ENCODE peak calls at places on chromosomes 11 and 22, in ten cellular contexts. Y is astrocyte; R is CD8-positive, alpha-beta T cell; E is Peyer's patch; G is heart left ventricle; P is RWPE2; N is lung; C is esophagus squamous epithelium; V is mesenchymal stem cell; S is SK-N-SH. Z is an unnamed sample. For H3K4me1, the result is how much of the 10 kb centered on the place peaks cover.

GRCh38 chr11:6737872-6738466 is 33.8 kb downstream of the OR2AG2 start:
- DNase-seq in P (no peak), V (peak), S (peak), C (no peak), Y (peak), R (peak), E (no peak), N (peak), G (no peak), Z (peak)

GRCh38 chr22:49291781-49292180 is 535.9 kb downstream of the BRD1 start:
- DNase-seq in G (no peak), P (no peak), S (no peak), V (no peak), E (no peak), N (no peak), R (no peak), C (no peak), Y (no peak), Z (no peak)

GRCh38 chr11:12052676-12053605 is 44.5 kb upstream of the DKK3 start:
- DNase-seq in E (no peak), S (no peak), R (no peak), V (no peak), P (no peak), G (no peak), Y (no peak), N (no peak), C (no peak), Z (no peak)

GRCh38 chr22:44408227-44409192 is 89.5 kb downstream of the RTL6 start:
- DNase-seq in P (no peak), C (no peak), R (no peak), G (no peak), Y (no peak), S (no peak), E (peak), N (no peak), V (no peak), Z (no peak)

GRCh38 chr11:1547467-1548098 is 24.5 kb downstream of the DUSP8 start:
- DNase-seq in G (no peak), S (no peak), C (no peak), Y (no peak), P (no peak), R (no peak), V (no peak), N (no peak), E (no peak), Z (no peak)

GRCh38 chr11:88341852-88342251 is 4.3 kb upstream of the CTSC start:
- DNase-seq in Y (no peak), V (no peak), E (no peak), R (no peak), G (no peak), S (no peak), P (no peak), C (no peak), N (no peak), Z (no peak)

GRCh38 chr11:2137202-2138071 is 1.8 kb downstream of the IGF2 start:
- DNase-seq in S (peak), R (no peak), Y (peak), E (no peak), P (no peak), C (no peak), G (peak), N (peak), V (peak), Z (no peak)

GRCh38 chr11:66363805-66364535 is 7.6 kb downstream of the SLC29A2 start:
- DNase-seq in S (peak), N (peak), R (peak), G (no peak), E (peak), P (no peak), Y (no peak), C (no peak), V (no peak), Z (no peak)

GRCh38 chr11:126464796-126465195 is 109.3 kb downstream of the ST3GAL4 start:
- DNase-seq in S (no peak), G (no peak), R (no peak), Y (no peak), P (no peak), E (no peak), N (no peak), C (no peak), V (no peak), Z (no peak)

GRCh38 chr11:17259931-17260499 is 16.5 kb upstream of the NUCB2 start:
- DNase-seq in R (no peak), P (no peak), G (no peak), S (no peak), E (no peak), C (no peak), N (no peak), Y (no peak), V (no peak), Z (no peak)

GRCh38 chr11:129951201-129951882 is 51.3 kb downstream of the PRDM10 start:
- DNase-seq in G (no peak), E (no peak), V (no peak), P (no peak), R (no peak), Y (no peak), S (no peak), N (no peak), C (no peak), Z (no peak)

GRCh38 chr11:63767415-63768231 is 952 bp downstream of the ZFTA start:
- DNase-seq in Y (peak), G (peak), V (peak), E (peak), R (peak), N (peak), C (no peak), S (peak), P (peak), Z (no peak)

GRCh38 chr11:19160839-19161238 is 40.9 kb downstream of the CSRP3 start:
- DNase-seq in R (no peak), N (no peak), S (no peak), E (no peak), G (no peak), P (no peak), C (no peak), Y (no peak), V (no peak), Z (no peak)

GRCh38 chr11:82719316-82719715 is 14.3 kb downstream of the FAM181B start:
- DNase-seq in C (no peak), R (no peak), E (no peak), G (no peak), S (no peak), V (no peak), Y (no peak), P (no peak), N (no peak), Z (no peak)

GRCh38 chr11:8363924-8364323 is 100.2 kb upstream of the LMO1 start:
- DNase-seq in R (no peak), Y (no peak), S (no peak), G (no peak), N (no peak), E (no peak), V (no peak), C (no peak), P (peak), Z (no peak)

GRCh38 chr11:124748481-124749338 is 3.3 kb downstream of the VSIG2 start:
- DNase-seq in G (no peak), P (no peak), R (no peak), V (no peak), Y (no peak), N (no peak), C (no peak), E (no peak), S (no peak), Z (no peak)

GRCh38 chr22:49188091-49188490 is 639.6 kb downstream of the BRD1 start:
- DNase-seq in G (no peak), Y (no peak), S (no peak), V (no peak), E (peak), C (no peak), P (no peak), R (no peak), N (no peak), Z (no peak)

GRCh38 chr22:29626497-29627195 is 23.2 kb downstream of the NF2 start:
- DNase-seq in Y (peak), R (no peak), V (peak), N (no peak), E (no peak), S (no peak), P (no peak), C (no peak), G (no peak), Z (no peak)

GRCh38 chr22:29623059-29623458 is 19.6 kb downstream of the NF2 start:
- DNase-seq in P (no peak), Y (no peak), N (no peak), E (no peak), R (no peak), V (no peak), C (no peak), G (no peak), S (no peak), Z (no peak)

GRCh38 chr22:29621761-29622526 is 18.5 kb downstream of the NF2 start:
- DNase-seq in E (no peak), P (no peak), G (no peak), C (no peak), N (no peak), Y (peak), R (no peak), V (peak), S (no peak), Z (no peak)

GRCh38 chr22:29625090-29625825 is 21.8 kb downstream of the NF2 start:
- DNase-seq in E (no peak), S (peak), R (peak), G (no peak), C (no peak), N (peak), P (no peak), V (peak), Y (peak), Z (no peak)

DNA sequence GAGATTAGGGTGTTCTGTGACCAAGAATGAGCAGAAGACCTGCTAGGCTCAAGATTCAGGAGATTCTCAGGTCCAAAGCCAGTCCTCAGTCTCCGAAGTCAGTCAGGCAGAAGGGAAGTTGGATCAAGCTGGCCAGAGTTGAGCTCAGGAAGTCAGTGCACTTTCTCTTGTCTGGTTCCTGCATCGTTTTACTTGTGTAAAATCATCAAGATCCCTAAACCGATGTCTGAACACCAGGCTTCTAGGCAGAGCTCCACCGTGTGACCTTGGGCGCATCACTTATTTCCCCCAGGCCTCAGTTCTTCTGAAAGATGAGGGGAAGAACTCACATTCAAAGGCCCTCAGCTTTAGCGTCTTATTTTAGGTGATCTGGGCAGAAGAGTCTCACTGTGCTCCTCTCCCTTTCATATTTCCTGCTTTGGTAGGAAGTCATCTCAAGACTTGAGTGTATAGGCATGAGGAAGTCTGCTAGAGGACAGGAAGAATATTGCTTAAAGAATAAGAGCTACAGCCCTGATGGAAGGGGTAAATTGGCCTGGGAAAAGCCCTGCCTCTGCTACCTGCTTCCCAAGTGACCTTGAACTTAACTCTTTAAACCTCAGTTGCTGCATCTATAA is 20.2 kb downstream of the NF2 start:
- DNase-seq in C (no peak), P (no peak), G (no peak), V (no peak), S (no peak), E (no peak), Y (no peak), R (no peak), N (no peak), Z (no peak)
- H3K4me1 ChIP-seq in C (under half), P (half or more), G (under half), V (under half), S (under half), E (under half), Y (half or more), R (under half), N (under half), Z (under half)

DNA sequence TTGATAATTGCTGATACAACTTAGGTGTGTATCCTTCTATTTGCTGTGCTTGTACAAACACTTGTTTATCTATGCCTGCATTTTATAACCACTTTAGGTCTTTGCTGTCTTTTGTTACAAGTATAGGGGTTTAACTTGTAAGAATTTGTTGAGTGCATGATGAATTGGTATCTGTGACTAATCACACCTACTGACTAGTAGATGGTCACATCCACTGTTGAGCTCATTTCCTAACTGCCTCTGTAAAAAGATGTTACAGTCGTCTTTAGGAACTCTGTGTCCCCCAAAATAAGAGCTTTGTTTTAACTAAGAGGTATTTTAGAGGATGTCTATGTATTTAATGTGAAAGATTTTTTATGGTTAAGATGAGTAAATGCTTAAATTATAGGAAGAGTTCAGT is 60.5 kb downstream of the HIPK3 start:
- DNase-seq in G (no peak), P (no peak), V (no peak), S (no peak), C (no peak), N (no peak), R (no peak), E (no peak), Y (peak), Z (no peak)
- H3K4me1 ChIP-seq in G (under half), P (under half), V (under half), S (under half), C (under half), N (under half), R (under half), E (under half), Y (under half), Z (under half)

DNA sequence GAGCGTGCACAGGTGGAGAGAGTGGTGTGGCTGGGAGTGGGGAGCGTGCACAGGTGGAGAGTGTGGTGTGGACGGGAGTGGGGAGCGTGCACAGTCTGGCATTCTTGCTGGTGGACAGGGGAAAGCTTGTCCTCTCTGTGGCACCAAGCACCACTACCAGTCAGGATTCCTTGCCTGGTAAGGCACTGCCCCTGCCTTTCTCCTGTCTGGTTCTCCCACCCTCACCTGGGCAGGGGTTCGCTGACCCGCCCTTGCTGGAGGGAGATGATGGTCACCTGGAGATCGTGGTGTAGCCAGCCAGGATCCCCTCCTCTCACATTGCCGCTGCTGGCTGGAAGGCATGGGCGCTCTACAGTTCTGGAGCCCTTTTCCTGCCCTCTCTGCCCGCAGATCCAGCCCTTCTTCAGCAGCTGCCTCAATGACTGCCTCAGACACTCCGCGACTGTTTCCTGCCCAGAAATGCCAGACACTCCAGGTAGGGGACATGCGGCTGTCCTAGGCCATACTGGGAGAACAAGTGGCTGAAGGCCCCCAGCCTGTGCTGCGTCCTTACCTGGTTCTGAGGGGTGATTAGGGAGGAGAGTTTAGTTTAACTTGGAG is 16.7 kb downstream of the TMEM121B start:
- DNase-seq in V (no peak), P (no peak), N (no peak), E (peak), G (no peak), C (no peak), R (no peak), Y (no peak), S (no peak), Z (no peak)
- H3K4me1 ChIP-seq in V (under half), P (under half), N (under half), E (under half), G (under half), C (under half), R (half or more), Y (under half), S (under half), Z (under half)

GRCh38 chr11:69896250-69896649 is 77.0 kb upstream of the FGF3 start:
- DNase-seq in S (no peak), V (peak), Y (peak), G (no peak), R (no peak), N (no peak), E (no peak), C (no peak), P (no peak), Z (no peak)
- H3K4me1 ChIP-seq in S (under half), V (under half), Y (under half), G (under half), R (under half), N (under half), E (under half), C (under half), P (under half), Z (under half)

GRCh38 chr22:29267858-29268510 is at the start of the genes EWSR1 and RHBDD3:
- DNase-seq in Y (peak), N (peak), C (peak), S (peak), G (peak), R (peak), P (peak), V (peak), E (peak), Z (peak)

GRCh38 chr22:29267462-29267857 is 321 bp downstream of the RHBDD3 start:
- DNase-seq in Y (no peak), E (no peak), R (no peak), N (no peak), P (no peak), S (no peak), C (no peak), G (no peak), V (no peak), Z (no peak)

GRCh38 chr22:29269230-29269604 is 1.1 kb downstream of the EWSR1 start:
- DNase-seq in E (no peak), C (no peak), R (no peak), Y (no peak), N (no peak), V (peak), S (no peak), P (no peak), G (no peak), Z (no peak)

GRCh38 chr22:29269731-29270474 is 1.8 kb downstream of the EWSR1 start:
- DNase-seq in V (peak), Y (no peak), C (no peak), G (no peak), P (no peak), E (no peak), N (no peak), S (no peak), R (no peak), Z (no peak)

GRCh38 chr22:29268511-29269229 is 602 bp downstream of the EWSR1 start:
- DNase-seq in Y (peak), G (peak), E (no peak), V (peak), C (no peak), P (no peak), S (peak), R (no peak), N (peak), Z (no peak)
- H3K4me1 ChIP-seq in Y (under half), G (under half), E (half or more), V (under half), C (under half), P (under half), S (under half), R (half or more), N (under half), Z (under half)

DNA sequence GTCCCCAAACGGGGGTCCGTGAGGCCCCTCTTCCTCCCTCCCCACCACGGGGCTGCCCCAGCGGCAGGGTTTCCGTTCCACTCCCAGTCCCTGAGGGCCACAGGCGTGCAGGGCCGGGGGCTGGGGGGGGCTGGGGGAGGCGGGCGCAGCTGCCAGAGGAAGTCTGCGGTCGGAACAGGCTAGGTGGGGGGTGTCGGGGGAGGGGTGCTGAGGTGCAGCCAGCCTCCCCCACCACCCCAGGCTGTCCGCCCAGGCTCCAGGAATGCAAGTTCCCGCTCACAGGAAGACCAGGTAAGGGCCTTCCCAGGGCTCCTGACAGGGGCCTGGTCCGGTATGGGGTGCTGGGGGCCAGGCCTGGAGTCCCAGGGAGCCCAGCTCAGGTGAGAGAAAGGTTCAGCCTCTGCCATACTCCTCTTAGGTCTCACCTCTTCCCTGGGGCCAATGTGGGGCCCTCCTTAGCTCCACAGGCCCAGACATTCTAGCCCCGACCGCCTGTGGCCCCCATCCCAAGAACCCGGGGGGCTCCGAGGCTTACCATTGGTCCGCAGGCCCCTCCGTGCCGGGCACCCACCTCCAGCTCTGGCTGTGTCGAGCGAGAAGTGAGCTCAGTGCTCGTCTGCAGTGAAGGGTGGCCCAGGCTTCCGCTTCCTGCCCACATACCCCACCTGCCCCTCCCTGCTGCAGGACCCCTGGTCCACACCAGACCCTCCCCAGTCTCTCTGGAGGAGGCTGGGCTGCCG is at the start of gene PTPRCAP:
- DNase-seq in R (peak), N (no peak), G (peak), S (no peak), V (no peak), C (no peak), P (no peak), E (no peak), Y (no peak), Z (no peak)
- H3K4me1 ChIP-seq in R (half or more), N (under half), G (under half), S (under half), V (half or more), C (half or more), P (under half), E (under half), Y (under half), Z (under half)

GRCh38 chr22:38266120-38266519 is 6.7 kb downstream of the TMEM184B start:
- DNase-seq in Y (no peak), E (no peak), P (no peak), G (no peak), N (no peak), R (no peak), S (no peak), V (no peak), C (no peak), Z (no peak)
- H3K4me1 ChIP-seq in Y (under half), E (under half), P (under half), G (under half), N (under half), R (under half), S (under half), V (under half), C (under half), Z (under half)